ENCODE peak calls at places on chromosomes 11 and 22, in eight cellular contexts. V, H, F, T, J, L, B and X are unnamed samples.

GRCh38 chr11:74636633-74637184 is 44.3 kb downstream of the POLD3 start:
- DNase-seq in V (peak; percentile 62), H (no peak), F (no peak), T (peak; percentile 65), J (no peak), L (peak; percentile 74), B (peak; percentile 88), X (no peak)

GRCh38 chr22:44460287-44461082 is 37.5 kb downstream of the RTL6 start:
- DNase-seq in V (no peak), H (no peak), F (no peak), T (no peak), J (peak; percentile 1), L (no peak), B (no peak), X (no peak)

GRCh38 chr11:99534812-99535211 is 514.1 kb downstream of the CNTN5 start:
- DNase-seq in V (no peak), H (no peak), F (no peak), T (no peak), J (no peak), L (peak; percentile 4), B (no peak), X (no peak)

GRCh38 chr11:95877288-95877687 is 46.6 kb downstream of the MTMR2 start:
- DNase-seq in V (peak; percentile 89), H (no peak), F (no peak), T (peak; percentile 99), J (no peak), L (peak; percentile 98), B (peak; percentile 98), X (no peak)

GRCh38 chr11:108324587-108324986 is 101.7 kb downstream of the ATM start:
- DNase-seq in V (no peak), H (no peak), F (no peak), T (peak; percentile 31), J (no peak), L (no peak), B (peak; percentile 64), X (no peak)

GRCh38 chr11:101003468-101003867 is 126.1 kb downstream of the PGR start:
- DNase-seq in V (no peak), H (no peak), F (no peak), T (no peak), J (no peak), L (no peak), B (no peak), X (peak; percentile 27)

GRCh38 chr22:36374603-36375024 is 13.2 kb downstream of the MYH9 start:
- DNase-seq in V (no peak), H (peak; percentile 71), F (peak; percentile 51), T (no peak), J (no peak), L (no peak), B (no peak), X (no peak)

GRCh38 chr22:21824439-21824912 is 43.0 kb downstream of the MAPK1 start:
- DNase-seq in V (no peak), H (no peak), F (no peak), T (no peak), J (no peak), L (no peak), B (no peak), X (peak; percentile 13)

GRCh38 chr11:44793350-44794090 is 66.8 kb downstream of the TSPAN18 start:
- DNase-seq in V (no peak), H (no peak), F (no peak), T (no peak), J (peak; percentile 49), L (no peak), B (no peak), X (no peak)

GRCh38 chr11:123428221-123428631 is 1.8 kb upstream of the GRAMD1B start:
- DNase-seq in V (no peak), H (no peak), F (no peak), T (no peak), J (no peak), L (no peak), B (no peak), X (no peak)

GRCh38 chr11:129251067-129251466 is 58.9 kb upstream of the ARHGAP32 start:
- DNase-seq in V (peak; percentile 32), H (no peak), F (no peak), T (no peak), J (no peak), L (no peak), B (peak; percentile 10), X (no peak)

GRCh38 chr11:69398529-69399492 is 82.7 kb upstream of the LINC01488 start:
- DNase-seq in V (no peak), H (no peak), F (no peak), T (peak; percentile 40), J (peak; percentile 57), L (no peak), B (peak; percentile 83), X (no peak)

GRCh38 chr11:102287963-102288744 is 29.1 kb upstream of the BIRC3 start:
- DNase-seq in V (peak; percentile 69), H (peak; percentile 47), F (peak; percentile 33), T (peak; percentile 31), J (no peak), L (peak; percentile 55), B (peak; percentile 70), X (peak; percentile 78)

GRCh38 chr22:29265306-29265705 is 2.5 kb downstream of the RHBDD3 start:
- DNase-seq in V (no peak), H (no peak), F (no peak), T (no peak), J (peak; percentile 75), L (no peak), B (no peak), X (no peak)

GRCh38 chr11:1195690-1196515 is 27.0 kb upstream of the MUC5B start:
- DNase-seq in V (no peak), H (no peak), F (no peak), T (no peak), J (peak; percentile 61), L (no peak), B (no peak), X (no peak)

GRCh38 chr11:95138448-95138847 is 48.8 kb downstream of the ENDOD1 start:
- DNase-seq in V (no peak), H (no peak), F (no peak), T (no peak), J (no peak), L (no peak), B (peak; percentile 25), X (peak; percentile 25)

GRCh38 chr11:3855808-3856491 is 486 bp downstream of the STIM1 start:
- DNase-seq in V (no peak), H (peak; percentile 64), F (peak; percentile 49), T (no peak), J (peak; percentile 95), L (no peak), B (peak; percentile 31), X (peak; percentile 63)

GRCh38 chr11:46906596-46906995 is 11.8 kb downstream of the LRP4 start:
- DNase-seq in V (no peak), H (no peak), F (no peak), T (no peak), J (peak; percentile 78), L (no peak), B (no peak), X (peak; percentile 9)

GRCh38 chr22:26656896-26657851 is at the start of gene MIAT:
- DNase-seq in V (no peak), H (peak; percentile 73), F (peak; percentile 63), T (no peak), J (peak; percentile 91), L (no peak), B (no peak), X (peak; percentile 63)